ENCODE peak calls at places on chromosomes 16 and 17, in four cellular contexts. Z is NCI-H1694, P is HuH-7.5, E is left lung. G is an unnamed sample.

GRCh38 chr17:57489321-57489720 is 233.0 kb downstream of the MSI2 start:
- DNase-seq in Z (no peak), P (no peak), E (no peak), G (no peak)

GRCh38 chr17:6970992-6971391 is 24.9 kb upstream of the ALOX12 start:
- DNase-seq in Z (no peak), P (no peak), E (no peak), G (no peak)

GRCh38 chr17:77247048-77247541 is 106.3 kb downstream of the SEC14L1 start:
- DNase-seq in Z (peak), P (peak), E (peak), G (peak)

GRCh38 chr17:38357488-38358123 is 6.0 kb downstream of the SOCS7 start:
- DNase-seq in Z (peak), P (no peak), E (no peak), G (no peak)

GRCh38 chr17:10614536-10615155 is 42.5 kb downstream of the MYH3 start:
- DNase-seq in Z (peak), P (peak), E (no peak), G (peak)

GRCh38 chr16:23148513-23149266 is 562 bp downstream of the USP31 start:
- DNase-seq in Z (no peak), P (peak), E (peak), G (peak)

GRCh38 chr17:8003594-8004181 is 1.3 kb downstream of the GUCY2D start:
- DNase-seq in Z (no peak), P (no peak), E (peak), G (no peak)

GRCh38 chr16:57613514-57613913 is 14.9 kb upstream of the ADGRG1 start:
- DNase-seq in Z (no peak), P (no peak), E (no peak), G (no peak)

GRCh38 chr16:24800586-24800985 is 45.2 kb upstream of the SLC5A11 start:
- DNase-seq in Z (no peak), P (no peak), E (no peak), G (no peak)

GRCh38 chr17:42182927-42183734 is 2.1 kb downstream of the HCRT start:
- DNase-seq in Z (no peak), P (no peak), E (no peak), G (no peak)

GRCh38 chr17:81419333-81419885 is 24.2 kb downstream of the BAHCC1 start:
- DNase-seq in Z (peak), P (peak), E (peak), G (peak)

GRCh38 chr16:2692948-2693651 is 10.8 kb downstream of the KCTD5 start:
- DNase-seq in Z (no peak), P (no peak), E (peak), G (no peak)

GRCh38 chr17:36862116-36862920 is 75.0 kb upstream of the LHX1 start:
- DNase-seq in Z (no peak), P (no peak), E (no peak), G (no peak)

GRCh38 chr17:27333410-27333980 is 39.6 kb downstream of the WSB1 start:
- DNase-seq in Z (no peak), P (no peak), E (no peak), G (no peak)

GRCh38 chr17:48429638-48430586 is at the start of gene SKAP1:
- DNase-seq in Z (no peak), P (no peak), E (peak), G (no peak)

GRCh38 chr16:66269631-66270332 is 96.7 kb upstream of the CDH5 start:
- DNase-seq in Z (no peak), P (no peak), E (no peak), G (no peak)

GRCh38 chr16:73066927-73067670 is 19.2 kb upstream of the ZFHX3 start:
- DNase-seq in Z (no peak), P (no peak), E (no peak), G (no peak)

GRCh38 chr16:50368410-50369132 is at the start of gene BRD7:
- DNase-seq in Z (no peak), P (peak), E (peak), G (no peak)

GRCh38 chr16:55508941-55509920 is at the start of gene LPCAT2:
- DNase-seq in Z (no peak), P (no peak), E (peak), G (no peak)